ENCODE peak calls at places on chromosomes 11 and 22, in six cellular contexts. O, H, A, G, S and U are unnamed samples.

GRCh38 chr11:67437082-67437821 is at the start of gene PTPRCAP:
- DNase-seq in O (peak; percentile 80), H (no peak), A (no peak), G (peak; percentile 87), S (peak; percentile 73), U (no peak)

GRCh38 chr11:2667940-2668339 is 31.9 kb downstream of the KCNQ1OT1 start:
- DNase-seq in O (no peak), H (peak; percentile 0), A (no peak), G (no peak), S (no peak), U (no peak)

GRCh38 chr11:109155291-109155690 is 266.7 kb upstream of the C11orf87 start:
- DNase-seq in O (no peak), H (no peak), A (no peak), G (no peak), S (no peak), U (no peak)

GRCh38 chr22:47059701-47060161 is 297.3 kb downstream of the TBC1D22A start:
- DNase-seq in O (no peak), H (no peak), A (no peak), G (no peak), S (no peak), U (peak; percentile 23)

GRCh38 chr22:37930270-37930951 is 23.0 kb downstream of the C22orf23 start:
- DNase-seq in O (no peak), H (no peak), A (no peak), G (peak; percentile 17), S (no peak), U (peak; percentile 27)

GRCh38 chr22:23527971-23528740 is 51.9 kb downstream of the IGLL1 start:
- DNase-seq in O (no peak), H (no peak), A (no peak), G (no peak), S (no peak), U (no peak)

GRCh38 chr11:47189100-47189834 is 3.0 kb upstream of the PACSIN3 start:
- DNase-seq in O (no peak), H (no peak), A (no peak), G (no peak), S (no peak), U (peak; percentile 84)

GRCh38 chr11:4090258-4090657 is 4.3 kb upstream of the RRM1 start:
- DNase-seq in O (peak; percentile 82), H (no peak), A (no peak), G (no peak), S (no peak), U (no peak)

GRCh38 chr11:65471410-65471762 is 27.5 kb upstream of the MALAT1 start:
- DNase-seq in O (no peak), H (peak; percentile 85), A (peak; percentile 55), G (peak; percentile 37), S (no peak), U (peak; percentile 89)

GRCh38 chr22:46661221-46661851 is 41.1 kb downstream of the GRAMD4 start:
- DNase-seq in O (peak; percentile 63), H (no peak), A (peak; percentile 72), G (peak; percentile 69), S (no peak), U (peak; percentile 45)

GRCh38 chr11:1129666-1130160 is 28.0 kb upstream of the MUC5AC start:
- DNase-seq in O (no peak), H (no peak), A (no peak), G (no peak), S (no peak), U (no peak)

GRCh38 chr22:20625270-20625669 is 117.9 kb downstream of the MED15 start:
- DNase-seq in O (no peak), H (no peak), A (no peak), G (no peak), S (no peak), U (no peak)

GRCh38 chr11:35798423-35798822 is 135.8 kb downstream of the TRIM44 start:
- DNase-seq in O (no peak), H (no peak), A (no peak), G (no peak), S (no peak), U (no peak)

GRCh38 chr11:120714448-120714847 is 202.9 kb downstream of the GRIK4 start:
- DNase-seq in O (no peak), H (no peak), A (no peak), G (no peak), S (no peak), U (peak; percentile 16)

GRCh38 chr11:61509058-61510029 is 795 bp downstream of the LRRC10B start:
- DNase-seq in O (peak; percentile 21), H (peak; percentile 38), A (peak; percentile 95), G (peak; percentile 86), S (peak; percentile 54), U (peak; percentile 63)

GRCh38 chr11:70483077-70483861 is 84.9 kb downstream of the CTTN start:
- DNase-seq in O (no peak), H (peak; percentile 45), A (peak; percentile 16), G (no peak), S (no peak), U (peak; percentile 44)

GRCh38 chr11:49208006-49208721 is at the start of gene FOLH1:
- DNase-seq in O (no peak), H (peak; percentile 13), A (no peak), G (no peak), S (no peak), U (no peak)

GRCh38 chr11:104819603-104820002 is 78.7 kb downstream of the CASP12 start:
- DNase-seq in O (no peak), H (no peak), A (no peak), G (no peak), S (no peak), U (no peak)

GRCh38 chr11:71977743-71978418 is 20.8 kb upstream of the IL18BP start:
- DNase-seq in O (peak; percentile 18), H (peak; percentile 45), A (peak; percentile 52), G (peak; percentile 59), S (peak; percentile 15), U (peak; percentile 58)

GRCh38 chr11:73320786-73321325 is 12.8 kb downstream of the ARHGEF17 start:
- DNase-seq in O (no peak), H (no peak), A (no peak), G (no peak), S (no peak), U (no peak)

GRCh38 chr11:134398079-134398444 is 14.0 kb downstream of the B3GAT1 start:
- DNase-seq in O (no peak), H (no peak), A (no peak), G (no peak), S (no peak), U (no peak)

GRCh38 chr11:45881708-45882368 is 3.6 kb upstream of the MAPK8IP1 start:
- DNase-seq in O (no peak), H (no peak), A (peak; percentile 4), G (no peak), S (no peak), U (peak; percentile 16)

GRCh38 chr11:86230196-86230813 is 14.2 kb upstream of the EED start:
- DNase-seq in O (no peak), H (no peak), A (no peak), G (no peak), S (no peak), U (no peak)

GRCh38 chr22:25448435-25449051 is 115.9 kb upstream of the GRK3 start:
- DNase-seq in O (no peak), H (no peak), A (peak; percentile 36), G (peak; percentile 24), S (no peak), U (peak; percentile 22)

GRCh38 chr11:63212742-63213141 is 30.7 kb downstream of the SLC22A25 start:
- DNase-seq in O (peak; percentile 12), H (no peak), A (peak; percentile 50), G (peak; percentile 12), S (no peak), U (peak; percentile 19)

GRCh38 chr11:107844041-107844440 is 14.5 kb downstream of the SLC35F2 start:
- DNase-seq in O (no peak), H (no peak), A (no peak), G (peak; percentile 11), S (no peak), U (peak; percentile 8)

GRCh38 chr22:43406186-43406790 is 5.5 kb upstream of the MPPED1 start:
- DNase-seq in O (no peak), H (no peak), A (no peak), G (no peak), S (no peak), U (no peak)

GRCh38 chr11:119895981-119896380 is 167.0 kb upstream of the NECTIN1 start:
- DNase-seq in O (no peak), H (no peak), A (no peak), G (no peak), S (no peak), U (no peak)

GRCh38 chr11:62353841-62354240 is 16.6 kb downstream of the ASRGL1 start:
- DNase-seq in O (no peak), H (no peak), A (peak; percentile 86), G (no peak), S (no peak), U (no peak)

GRCh38 chr11:105219670-105220069 is 80.1 kb upstream of the CARD18 start:
- DNase-seq in O (no peak), H (no peak), A (no peak), G (no peak), S (no peak), U (no peak)

GRCh38 chr11:27214713-27215112 is 148.3 kb downstream of the CCDC34 start:
- DNase-seq in O (no peak), H (no peak), A (no peak), G (no peak), S (no peak), U (no peak)

GRCh38 chr11:62880231-62880802 is 379 bp upstream of the SLC3A2 start:
- DNase-seq in O (no peak), H (no peak), A (peak; percentile 56), G (peak; percentile 66), S (peak; percentile 21), U (peak; percentile 67)

GRCh38 chr11:76783294-76783900 is at the start of gene TSKU:
- DNase-seq in O (no peak), H (no peak), A (peak; percentile 70), G (peak; percentile 26), S (no peak), U (no peak)

GRCh38 chr11:83713701-83714100 is 427.5 kb upstream of the CCDC90B start:
- DNase-seq in O (no peak), H (no peak), A (no peak), G (no peak), S (no peak), U (peak; percentile 76)

GRCh38 chr11:69941546-69942332 is 122.5 kb upstream of the FGF3 start:
- DNase-seq in O (no peak), H (no peak), A (no peak), G (no peak), S (no peak), U (no peak)

GRCh38 chr11:115198301-115198700 is 305.9 kb downstream of the CADM1 start:
- DNase-seq in O (no peak), H (no peak), A (no peak), G (no peak), S (no peak), U (no peak)